ENCODE peak calls at places on chromosomes 12 and 14, in six cellular contexts. Q is SK-N-DZ; S is COR-L47; D is amygdala; N is activated naive CD8-positive, alpha-beta T cell treated with anti-CD3 and anti-CD28 coated beads, Interleukin-2, amount 50 U/mL, for 16 hours; F is natural killer cell. O is an unnamed sample.

GRCh38 chr14:59926534-59926933 is 6.6 kb downstream of the LRRC9 start:
- DNase-seq in Q (no peak), S (no peak), D (no peak), N (no peak), F (no peak), O (no peak)

GRCh38 chr14:102462391-102462790 is 47.2 kb downstream of the ANKRD9 start:
- DNase-seq in Q (no peak), S (no peak), D (no peak), N (no peak), F (no peak), O (no peak)

GRCh38 chr14:50929506-50929905 is 14.8 kb downstream of the PYGL start:
- DNase-seq in Q (no peak), S (no peak), D (no peak), N (no peak), F (no peak), O (no peak)

GRCh38 chr12:122874081-122874480 is 21.8 kb downstream of the VPS37B start:
- DNase-seq in Q (no peak), S (no peak), D (no peak), N (peak), F (no peak), O (no peak)

GRCh38 chr14:81637639-81638038 is 104.0 kb upstream of the SEL1L start:
- DNase-seq in Q (no peak), S (no peak), D (no peak), N (no peak), F (no peak), O (no peak)

GRCh38 chr12:75923964-75924666 is 107.5 kb downstream of the PHLDA1 start:
- DNase-seq in Q (no peak), S (no peak), D (no peak), N (no peak), F (no peak), O (no peak)

GRCh38 chr12:29152223-29152868 is 3.3 kb downstream of the FAR2 start:
- DNase-seq in Q (no peak), S (no peak), D (no peak), N (no peak), F (no peak), O (no peak)

GRCh38 chr12:45204757-45205156 is 11.1 kb upstream of the ANO6 start:
- DNase-seq in Q (no peak), S (no peak), D (no peak), N (no peak), F (no peak), O (no peak)

GRCh38 chr12:49983892-49984291 is 11.1 kb downstream of the AQP6 start:
- DNase-seq in Q (peak), S (peak), D (no peak), N (no peak), F (no peak), O (no peak)

GRCh38 chr12:82461851-82462250 is 103.5 kb downstream of the METTL25 start:
- DNase-seq in Q (no peak), S (no peak), D (no peak), N (no peak), F (no peak), O (no peak)

GRCh38 chr12:46401703-46402102 is 29.1 kb upstream of the SLC38A2 start:
- DNase-seq in Q (no peak), S (no peak), D (no peak), N (no peak), F (no peak), O (no peak)

GRCh38 chr12:5525783-5526367 is 94.0 kb downstream of the NTF3 start:
- DNase-seq in Q (no peak), S (no peak), D (no peak), N (no peak), F (no peak), O (no peak)

GRCh38 chr12:48810817-48811453 is 7.4 kb upstream of the CACNB3 start:
- DNase-seq in Q (no peak), S (no peak), D (no peak), N (no peak), F (no peak), O (no peak)

GRCh38 chr14:100712490-100712889 is 14.2 kb upstream of the DLK1 start:
- DNase-seq in Q (no peak), S (peak), D (no peak), N (no peak), F (no peak), O (no peak)

GRCh38 chr12:70365398-70365647 is 767 bp upstream of the KCNMB4 start:
- DNase-seq in Q (no peak), S (no peak), D (no peak), N (no peak), F (no peak), O (peak)

GRCh38 chr12:111276189-111276588 is 92.7 kb downstream of the PHETA1 start:
- DNase-seq in Q (no peak), S (no peak), D (no peak), N (no peak), F (no peak), O (no peak)

GRCh38 chr14:90842726-90843125 is 26.5 kb upstream of the TTC7B start:
- DNase-seq in Q (no peak), S (no peak), D (no peak), N (no peak), F (no peak), O (no peak)

GRCh38 chr14:96039633-96040311 is 610 bp downstream of the C14orf132 start:
- DNase-seq in Q (peak), S (peak), D (peak), N (no peak), F (no peak), O (peak)

GRCh38 chr12:11761869-11762567 is 112.5 kb downstream of the ETV6 start:
- DNase-seq in Q (no peak), S (no peak), D (no peak), N (no peak), F (no peak), O (no peak)

GRCh38 chr14:68506645-68507405 is 286.0 kb downstream of the ZFP36L1 start:
- DNase-seq in Q (no peak), S (no peak), D (no peak), N (no peak), F (no peak), O (no peak)

GRCh38 chr12:18998343-18999270 is 130.9 kb upstream of the PLEKHA5 start:
- DNase-seq in Q (peak), S (no peak), D (no peak), N (no peak), F (no peak), O (no peak)

GRCh38 chr12:113241191-113242017 is 20.1 kb downstream of the TPCN1 start:
- DNase-seq in Q (no peak), S (peak), D (peak), N (no peak), F (no peak), O (no peak)

GRCh38 chr14:61102549-61103466 is 121.8 kb downstream of the SLC38A6 start:
- DNase-seq in Q (no peak), S (no peak), D (no peak), N (no peak), F (no peak), O (no peak)

GRCh38 chr14:95260537-95261440 is 58.9 kb downstream of the CLMN start:
- DNase-seq in Q (no peak), S (no peak), D (no peak), N (no peak), F (no peak), O (no peak)

GRCh38 chr12:9208236-9208635 is at the start of gene PZP:
- DNase-seq in Q (no peak), S (no peak), D (no peak), N (no peak), F (no peak), O (no peak)

O was measured in neural crest cell.